ENCODE peak calls at places on chromosome 4, in ten cellular contexts. A is ecto neural progenitor cell; M is stimulated activated CD4-positive, alpha-beta T cell treated with anti-CD3 and anti-CD28 coated beads, TNF-alpha, amount 100 ng/mL, for 1 hour; J is CD4-positive, alpha-beta T cell; S is D721Med; R is hippocampal formation; Y is GM23338; L is naive thymus-derived CD8-positive, alpha-beta T cell; E is mammary epithelial cell; K is GM13977. Z is an unnamed sample.

GRCh38 chr4:141346144-141346543 is 125.4 kb downstream of the ZNF330 start:
- DNase-seq in A (no peak), M (no peak), J (no peak), S (peak; percentile 16), R (no peak), Y (peak; percentile 18), L (no peak), E (peak; percentile 39), K (peak; percentile 20), Z (peak; percentile 58)

GRCh38 chr4:13953083-13953482 is 325.6 kb upstream of the BOD1L1 start:
- DNase-seq in A (peak; percentile 56), M (no peak), J (no peak), S (no peak), R (no peak), Y (no peak), L (no peak), E (no peak), K (no peak), Z (no peak)

GRCh38 chr4:184664445-184665210 is 15.1 kb downstream of the PRIMPOL start:
- DNase-seq in A (no peak), M (no peak), J (no peak), S (no peak), R (no peak), Y (peak; percentile 79), L (no peak), E (no peak), K (no peak), Z (peak; percentile 8)

GRCh38 chr4:87985097-87985886 is 9.8 kb downstream of the SPP1 start:
- DNase-seq in A (peak; percentile 55), M (no peak), J (peak; percentile 45), S (no peak), R (peak; percentile 80), Y (peak; percentile 80), L (no peak), E (peak; percentile 57), K (no peak), Z (peak; percentile 56)

GRCh38 chr4:56467284-56468096 is at the start of gene SRP72:
- DNase-seq in A (peak; percentile 91), M (peak; percentile 72), J (peak; percentile 88), S (peak; percentile 79), R (peak; percentile 87), Y (peak; percentile 94), L (peak; percentile 88), E (peak; percentile 86), K (peak; percentile 89), Z (peak; percentile 83)

GRCh38 chr4:106695846-106696245 is 327.3 kb upstream of the GIMD1 start:
- DNase-seq in A (no peak), M (no peak), J (no peak), S (no peak), R (no peak), Y (no peak), L (no peak), E (no peak), K (no peak), Z (no peak)

GRCh38 chr4:52545099-52546069 is 113.7 kb downstream of the USP46 start:
- DNase-seq in A (peak; percentile 82), M (no peak), J (peak; percentile 56), S (peak; percentile 19), R (peak; percentile 21), Y (peak; percentile 77), L (peak; percentile 17), E (peak; percentile 49), K (peak; percentile 72), Z (peak; percentile 34)

GRCh38 chr4:116599859-116600258 is 485.5 kb downstream of the TRAM1L1 start:
- DNase-seq in A (no peak), M (no peak), J (peak; percentile 31), S (no peak), R (no peak), Y (peak; percentile 52), L (no peak), E (no peak), K (no peak), Z (no peak)

GRCh38 chr4:64158648-64159326 is 250.5 kb downstream of the TECRL start:
- DNase-seq in A (peak; percentile 55), M (no peak), J (no peak), S (no peak), R (peak; percentile 17), Y (peak; percentile 86), L (no peak), E (peak; percentile 43), K (peak; percentile 40), Z (peak; percentile 34)

GRCh38 chr4:26671111-26671510 is 87.2 kb downstream of the TBC1D19 start:
- DNase-seq in A (no peak), M (no peak), J (no peak), S (no peak), R (no peak), Y (peak; percentile 22), L (no peak), E (no peak), K (no peak), Z (no peak)

GRCh38 chr4:112817933-112818921 is 181.3 kb downstream of the LARP7 start:
- DNase-seq in A (peak; percentile 84), M (no peak), J (no peak), S (no peak), R (peak; percentile 83), Y (peak; percentile 90), L (no peak), E (peak; percentile 83), K (peak; percentile 83), Z (peak; percentile 93)

GRCh38 chr4:54073481-54073880 is 9.1 kb upstream of the CHIC2 start:
- DNase-seq in A (no peak), M (no peak), J (no peak), S (no peak), R (no peak), Y (no peak), L (no peak), E (peak; percentile 45), K (no peak), Z (no peak)

GRCh38 chr4:27176400-27176799 is 315.8 kb downstream of the STIM2 start:
- DNase-seq in A (peak; percentile 59), M (no peak), J (no peak), S (no peak), R (no peak), Y (peak; percentile 66), L (no peak), E (peak; percentile 25), K (no peak), Z (peak; percentile 57)

GRCh38 chr4:30757357-30757756 is 37.2 kb downstream of the PCDH7 start:
- DNase-seq in A (no peak), M (no peak), J (no peak), S (no peak), R (no peak), Y (no peak), L (no peak), E (peak; percentile 95), K (no peak), Z (peak; percentile 82)

GRCh38 chr4:89539374-89539773 is 231.8 kb upstream of the GPRIN3 start:
- DNase-seq in A (no peak), M (no peak), J (no peak), S (no peak), R (no peak), Y (no peak), L (no peak), E (no peak), K (no peak), Z (no peak)

GRCh38 chr4:113073614-113074013 is 24.2 kb downstream of the ANK2 start:
- DNase-seq in A (no peak), M (no peak), J (no peak), S (no peak), R (no peak), Y (no peak), L (no peak), E (no peak), K (no peak), Z (no peak)

GRCh38 chr4:126533176-126533575 is 1099.6 kb upstream of the INTU start:
- DNase-seq in A (no peak), M (no peak), J (no peak), S (no peak), R (no peak), Y (no peak), L (no peak), E (no peak), K (no peak), Z (no peak)

GRCh38 chr4:184968784-184969201 is 49.5 kb upstream of the HELT start:
- DNase-seq in A (no peak), M (no peak), J (no peak), S (no peak), R (no peak), Y (no peak), L (no peak), E (peak; percentile 73), K (no peak), Z (peak; percentile 41)

GRCh38 chr4:2799971-2800690 is 7.2 kb downstream of the SH3BP2 start:
- DNase-seq in A (no peak), M (no peak), J (peak; percentile 32), S (no peak), R (no peak), Y (no peak), L (no peak), E (no peak), K (no peak), Z (peak; percentile 29)

GRCh38 chr4:38132140-38132673 is 172.0 kb downstream of the PTTG2 start:
- DNase-seq in A (peak; percentile 63), M (peak; percentile 45), J (peak; percentile 53), S (no peak), R (peak; percentile 17), Y (peak; percentile 48), L (peak; percentile 11), E (peak; percentile 99), K (peak; percentile 76), Z (peak; percentile 36)

GRCh38 chr4:183469936-183470335 is 25.5 kb downstream of the CDKN2AIP start:
- DNase-seq in A (no peak), M (no peak), J (no peak), S (no peak), R (no peak), Y (no peak), L (no peak), E (peak; percentile 96), K (no peak), Z (peak; percentile 13)

GRCh38 chr4:167176723-167177367 is 57.4 kb downstream of the SPOCK3 start:
- DNase-seq in A (no peak), M (no peak), J (no peak), S (no peak), R (no peak), Y (no peak), L (no peak), E (no peak), K (no peak), Z (no peak)

GRCh38 chr4:82045267-82045666 is 328.5 kb downstream of the HNRNPD start:
- DNase-seq in A (no peak), M (no peak), J (no peak), S (no peak), R (no peak), Y (no peak), L (no peak), E (no peak), K (no peak), Z (no peak)

GRCh38 chr4:53364624-53365023 is 1.2 kb downstream of the SCFD2 start:
- DNase-seq in A (no peak), M (no peak), J (no peak), S (no peak), R (no peak), Y (no peak), L (no peak), E (no peak), K (no peak), Z (no peak)

GRCh38 chr4:85772470-85772869 is 297.5 kb downstream of the ARHGAP24 start:
- DNase-seq in A (no peak), M (no peak), J (no peak), S (no peak), R (no peak), Y (no peak), L (no peak), E (no peak), K (no peak), Z (no peak)

GRCh38 chr4:177696438-177696966 is 254.3 kb upstream of the AGA start:
- DNase-seq in A (peak; percentile 48), M (no peak), J (no peak), S (no peak), R (no peak), Y (peak; percentile 46), L (no peak), E (peak; percentile 11), K (no peak), Z (no peak)

GRCh38 chr4:8754634-8755589 is 116.7 kb downstream of the HMX1 start:
- DNase-seq in A (no peak), M (no peak), J (peak; percentile 4), S (no peak), R (no peak), Y (no peak), L (no peak), E (no peak), K (no peak), Z (no peak)

Z was measured in SW480.